ENCODE peak calls at places on chromosomes 5 and 9, in seven cellular contexts. One of them, this sample, is unnamed.

GRCh38 chr5:157994906-157995519 is 136.1 kb upstream of the CLINT1 start:
- DNase-seq in psoas muscle: peak
- DNase-seq in sigmoid colon: peak
- DNase-seq in mammary epithelial cell: peak
- DNase-seq in aorta: peak
- DNase-seq in cardiac muscle cell: peak
- DNase-seq in H9: peak
- DNase-seq in this sample: peak

GRCh38 chr5:61817472-61818326 is 485.6 kb downstream of the ZSWIM6 start:
- DNase-seq in mammary epithelial cell: peak
- DNase-seq in aorta: no peak
- DNase-seq in sigmoid colon: no peak
- DNase-seq in cardiac muscle cell: peak
- DNase-seq in psoas muscle: no peak
- DNase-seq in H9: peak
- DNase-seq in this sample: peak

GRCh38 chr5:132761321-132762240 is 14.4 kb downstream of the CCNI2 start:
- DNase-seq in aorta: no peak
- DNase-seq in sigmoid colon: peak
- DNase-seq in psoas muscle: no peak
- DNase-seq in cardiac muscle cell: no peak
- DNase-seq in H9: peak
- DNase-seq in mammary epithelial cell: no peak
- DNase-seq in this sample: no peak

GRCh38 chr5:38994329-38994927 is 79.8 kb downstream of the RICTOR start:
- DNase-seq in psoas muscle: no peak
- DNase-seq in mammary epithelial cell: peak
- DNase-seq in cardiac muscle cell: peak
- DNase-seq in aorta: no peak
- DNase-seq in H9: no peak
- DNase-seq in sigmoid colon: no peak
- DNase-seq in this sample: peak

GRCh38 chr9:120850315-120850714 is 7.6 kb upstream of the PSMD5 start:
- DNase-seq in psoas muscle: no peak
- DNase-seq in cardiac muscle cell: no peak
- DNase-seq in sigmoid colon: no peak
- DNase-seq in H9: no peak
- DNase-seq in mammary epithelial cell: no peak
- DNase-seq in aorta: no peak
- DNase-seq in this sample: no peak

GRCh38 chr9:111678293-111678692 is 16.9 kb downstream of the GNG10 start:
- DNase-seq in H9: no peak
- DNase-seq in psoas muscle: no peak
- DNase-seq in cardiac muscle cell: no peak
- DNase-seq in sigmoid colon: no peak
- DNase-seq in mammary epithelial cell: no peak
- DNase-seq in aorta: no peak
- DNase-seq in this sample: no peak

GRCh38 chr9:21789541-21790037 is 12.8 kb upstream of the MTAP start:
- DNase-seq in cardiac muscle cell: peak
- DNase-seq in sigmoid colon: no peak
- DNase-seq in mammary epithelial cell: peak
- DNase-seq in aorta: no peak
- DNase-seq in H9: peak
- DNase-seq in psoas muscle: no peak
- DNase-seq in this sample: peak

GRCh38 chr9:129887210-129888084 is 52.2 kb downstream of the USP20 start:
- DNase-seq in sigmoid colon: no peak
- DNase-seq in aorta: no peak
- DNase-seq in H9: no peak
- DNase-seq in cardiac muscle cell: peak
- DNase-seq in psoas muscle: no peak
- DNase-seq in mammary epithelial cell: no peak
- DNase-seq in this sample: no peak

GRCh38 chr9:14389622-14390021 is 75.7 kb upstream of the NFIB start:
- DNase-seq in aorta: no peak
- DNase-seq in H9: no peak
- DNase-seq in sigmoid colon: no peak
- DNase-seq in mammary epithelial cell: no peak
- DNase-seq in cardiac muscle cell: no peak
- DNase-seq in psoas muscle: no peak
- DNase-seq in this sample: no peak

GRCh38 chr9:133341369-133342082 is 5.5 kb upstream of the SURF6 start:
- DNase-seq in aorta: no peak
- DNase-seq in cardiac muscle cell: no peak
- DNase-seq in sigmoid colon: peak
- DNase-seq in psoas muscle: peak
- DNase-seq in mammary epithelial cell: no peak
- DNase-seq in H9: no peak
- DNase-seq in this sample: no peak

GRCh38 chr9:14031015-14031414 is 282.9 kb downstream of the NFIB start:
- DNase-seq in sigmoid colon: peak
- DNase-seq in cardiac muscle cell: peak
- DNase-seq in psoas muscle: peak
- DNase-seq in mammary epithelial cell: no peak
- DNase-seq in H9: peak
- DNase-seq in aorta: no peak
- DNase-seq in this sample: peak

GRCh38 chr5:32283539-32284377 is 29.0 kb downstream of the MTMR12 start:
- DNase-seq in cardiac muscle cell: peak
- DNase-seq in aorta: no peak
- DNase-seq in H9: no peak
- DNase-seq in mammary epithelial cell: peak
- DNase-seq in sigmoid colon: no peak
- DNase-seq in psoas muscle: no peak
- DNase-seq in this sample: no peak

GRCh38 chr5:32280656-32281081 is 32.1 kb downstream of the MTMR12 start:
- DNase-seq in sigmoid colon: no peak
- DNase-seq in aorta: no peak
- DNase-seq in cardiac muscle cell: no peak
- DNase-seq in H9: no peak
- DNase-seq in mammary epithelial cell: no peak
- DNase-seq in psoas muscle: no peak
- DNase-seq in this sample: no peak

GRCh38 chr5:32285489-32286138 is 27.1 kb downstream of the MTMR12 start:
- DNase-seq in H9: no peak
- DNase-seq in aorta: no peak
- DNase-seq in mammary epithelial cell: no peak
- DNase-seq in sigmoid colon: no peak
- DNase-seq in cardiac muscle cell: no peak
- DNase-seq in psoas muscle: no peak
- DNase-seq in this sample: no peak

GRCh38 chr5:32282633-32283032 is 30.1 kb downstream of the MTMR12 start:
- DNase-seq in H9: no peak
- DNase-seq in sigmoid colon: no peak
- DNase-seq in mammary epithelial cell: no peak
- DNase-seq in cardiac muscle cell: no peak
- DNase-seq in psoas muscle: no peak
- DNase-seq in aorta: no peak
- DNase-seq in this sample: no peak

GRCh38 chr5:32283061-32283460 is 29.7 kb downstream of the MTMR12 start:
- DNase-seq in aorta: no peak
- DNase-seq in cardiac muscle cell: no peak
- DNase-seq in mammary epithelial cell: no peak
- DNase-seq in H9: no peak
- DNase-seq in psoas muscle: no peak
- DNase-seq in sigmoid colon: no peak
- DNase-seq in this sample: no peak
- H3K27ac ChIP-seq in aorta: no peak
- H3K27ac ChIP-seq in cardiac muscle cell: no peak
- H3K27ac ChIP-seq in mammary epithelial cell: no peak
- H3K27ac ChIP-seq in H9: no peak
- H3K27ac ChIP-seq in psoas muscle: no peak
- H3K27ac ChIP-seq in sigmoid colon: no peak
- H3K27ac ChIP-seq in this sample: no peak

DNA sequence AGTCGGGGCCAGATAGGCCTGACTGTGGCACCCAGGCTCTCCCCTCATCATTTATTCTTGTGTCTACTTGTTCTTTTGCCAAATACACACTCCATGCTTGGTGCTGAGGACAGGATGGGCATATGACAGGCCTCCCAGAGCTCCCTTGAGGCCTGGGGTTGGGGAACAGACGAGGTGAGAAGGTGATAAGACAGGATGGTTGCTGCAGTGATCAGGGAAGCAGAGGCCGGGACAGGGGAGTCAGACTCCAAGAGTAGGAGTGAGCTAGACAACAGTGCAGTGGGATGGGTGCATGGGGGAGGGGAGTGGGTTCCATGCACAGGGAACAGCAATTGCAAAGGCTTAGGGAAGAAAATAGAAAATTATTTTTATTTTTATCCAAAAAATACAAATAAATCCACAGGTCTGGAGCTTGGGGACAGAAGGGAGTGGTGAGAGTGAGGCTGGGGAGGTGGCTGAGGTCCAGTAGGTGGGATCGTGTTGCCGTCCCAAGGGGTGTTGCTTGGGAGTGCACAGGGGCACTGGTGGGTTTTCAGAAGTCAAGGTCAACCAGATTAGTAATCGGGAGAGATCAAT is 3.4 kb upstream of the AMBP start:
- DNase-seq in cardiac muscle cell: no peak
- DNase-seq in aorta: no peak
- DNase-seq in sigmoid colon: peak
- DNase-seq in psoas muscle: no peak
- DNase-seq in mammary epithelial cell: no peak
- DNase-seq in H9: peak
- DNase-seq in this sample: no peak
- H3K27ac ChIP-seq in cardiac muscle cell: no peak
- H3K27ac ChIP-seq in aorta: no peak
- H3K27ac ChIP-seq in sigmoid colon: no peak
- H3K27ac ChIP-seq in psoas muscle: no peak
- H3K27ac ChIP-seq in mammary epithelial cell: no peak
- H3K27ac ChIP-seq in H9: no peak
- H3K27ac ChIP-seq in this sample: no peak

DNA sequence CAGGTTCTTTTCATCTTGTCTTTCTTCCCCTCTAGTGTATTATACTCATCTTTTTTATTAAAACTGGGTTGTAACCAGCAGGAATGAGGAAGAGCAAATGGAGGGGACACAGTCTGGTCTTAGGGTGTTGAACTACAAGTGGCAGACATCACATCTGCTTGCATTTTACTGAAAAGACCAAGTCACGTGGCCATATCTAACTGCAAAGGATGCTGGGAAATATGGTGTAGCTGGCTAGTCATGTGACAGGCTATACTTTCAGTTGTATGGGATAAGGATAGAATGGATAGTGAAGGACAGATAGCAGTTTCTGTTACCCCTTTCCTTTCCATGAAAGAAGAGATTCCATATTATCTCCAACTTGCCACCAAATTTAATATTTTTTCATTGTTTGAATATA is 13.0 kb upstream of the FGD3 start:
- DNase-seq in cardiac muscle cell: no peak
- DNase-seq in sigmoid colon: no peak
- DNase-seq in psoas muscle: no peak
- DNase-seq in aorta: no peak
- DNase-seq in mammary epithelial cell: no peak
- DNase-seq in H9: no peak
- DNase-seq in this sample: no peak
- H3K27ac ChIP-seq in cardiac muscle cell: no peak
- H3K27ac ChIP-seq in sigmoid colon: no peak
- H3K27ac ChIP-seq in psoas muscle: no peak
- H3K27ac ChIP-seq in aorta: no peak
- H3K27ac ChIP-seq in mammary epithelial cell: no peak
- H3K27ac ChIP-seq in H9: no peak
- H3K27ac ChIP-seq in this sample: no peak

GRCh38 chr5:81750308-81751008 is 439 bp downstream of the SSBP2 start:
- DNase-seq in psoas muscle: no peak
- DNase-seq in mammary epithelial cell: no peak
- DNase-seq in aorta: peak
- DNase-seq in cardiac muscle cell: no peak
- DNase-seq in sigmoid colon: no peak
- DNase-seq in H9: no peak
- DNase-seq in this sample: no peak
- H3K27ac ChIP-seq in psoas muscle: peak
- H3K27ac ChIP-seq in mammary epithelial cell: no peak
- H3K27ac ChIP-seq in aorta: peak
- H3K27ac ChIP-seq in cardiac muscle cell: peak
- H3K27ac ChIP-seq in sigmoid colon: peak
- H3K27ac ChIP-seq in H9: no peak
- H3K27ac ChIP-seq in this sample: peak

GRCh38 chr5:20276061-20276958 is 288.3 kb upstream of the CDH18 start:
- DNase-seq in cardiac muscle cell: peak
- DNase-seq in sigmoid colon: no peak
- DNase-seq in aorta: no peak
- DNase-seq in mammary epithelial cell: peak
- DNase-seq in psoas muscle: peak
- DNase-seq in H9: peak
- DNase-seq in this sample: peak
- H3K27ac ChIP-seq in cardiac muscle cell: no peak
- H3K27ac ChIP-seq in sigmoid colon: no peak
- H3K27ac ChIP-seq in aorta: no peak
- H3K27ac ChIP-seq in mammary epithelial cell: peak
- H3K27ac ChIP-seq in psoas muscle: no peak
- H3K27ac ChIP-seq in H9: no peak
- H3K27ac ChIP-seq in this sample: peak

DNA sequence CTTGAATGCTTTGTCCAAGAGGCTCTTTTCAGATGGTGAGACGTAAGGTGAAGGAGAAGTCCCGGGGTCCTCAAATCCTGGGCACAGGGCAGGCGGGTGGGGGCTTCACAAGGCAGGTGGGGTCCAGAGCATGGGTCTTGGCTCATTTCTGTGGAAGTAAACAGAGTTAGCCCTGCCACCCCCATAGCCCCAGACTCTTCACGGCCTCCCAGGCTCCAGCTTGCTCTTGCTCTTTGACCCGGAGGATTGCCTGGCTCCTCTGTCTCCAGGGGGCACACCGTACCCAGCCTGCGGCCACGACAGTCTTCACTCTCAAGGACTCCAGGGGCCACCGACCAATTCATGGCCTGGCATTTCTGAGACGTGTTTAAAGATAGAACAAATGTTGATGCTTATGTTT is 28.8 kb upstream of the POMT1 start:
- DNase-seq in aorta: peak
- DNase-seq in psoas muscle: peak
- DNase-seq in H9: no peak
- DNase-seq in cardiac muscle cell: no peak
- DNase-seq in sigmoid colon: peak
- DNase-seq in mammary epithelial cell: no peak
- DNase-seq in this sample: no peak
- H3K27ac ChIP-seq in aorta: no peak
- H3K27ac ChIP-seq in psoas muscle: no peak
- H3K27ac ChIP-seq in H9: no peak
- H3K27ac ChIP-seq in cardiac muscle cell: peak
- H3K27ac ChIP-seq in sigmoid colon: no peak
- H3K27ac ChIP-seq in mammary epithelial cell: no peak
- H3K27ac ChIP-seq in this sample: no peak